ENCODE peak calls at places on chromosome 2, in four cellular contexts. T is AG09309; N is neural crest cell; L is effector memory CD8-positive, alpha-beta T cell. X is an unnamed sample.

GRCh38 chr2:141021109-141021508 is 1109.7 kb downstream of the LRP1B start:
- DNase-seq in L (no peak), N (no peak), T (peak), X (no peak)

GRCh38 chr2:237432484-237433092 is 18.6 kb upstream of the COL6A3 start:
- DNase-seq in L (peak), T (peak), N (no peak), X (no peak)

GRCh38 chr2:159129807-159130206 is 156.7 kb downstream of the WDSUB1 start:
- DNase-seq in T (no peak), L (no peak), N (no peak), X (no peak)

GRCh38 chr2:27798948-27799645 is 27.6 kb downstream of the MRPL33 start:
- DNase-seq in L (no peak), N (no peak), T (peak), X (no peak)

GRCh38 chr2:73979021-73979420 is 5.7 kb upstream of the TET3 start:
- DNase-seq in L (no peak), N (no peak), T (no peak), X (no peak)

GRCh38 chr2:111216811-111217652 is 96.3 kb downstream of the BCL2L11 start:
- DNase-seq in N (no peak), L (no peak), T (no peak), X (no peak)

GRCh38 chr2:222844323-222844722 is 16.5 kb upstream of the ACSL3 start:
- DNase-seq in L (no peak), T (peak), N (no peak), X (no peak)

GRCh38 chr2:8249191-8249590 is 432.7 kb upstream of the ID2 start:
- DNase-seq in L (no peak), T (no peak), N (no peak), X (no peak)

GRCh38 chr2:16223481-16224177 is 283.3 kb downstream of the MYCN start:
- DNase-seq in L (no peak), N (peak), T (no peak), X (peak)

GRCh38 chr2:168241208-168241607 is 6.2 kb downstream of the STK39 start:
- DNase-seq in L (no peak), T (no peak), N (no peak), X (no peak)

GRCh38 chr2:141630531-141630930 is 500.3 kb downstream of the LRP1B start:
- DNase-seq in L (no peak), N (no peak), T (no peak), X (no peak)

GRCh38 chr2:174153757-174154680 is 94.3 kb downstream of the OLA1 start:
- DNase-seq in L (no peak), N (no peak), T (no peak), X (no peak)

GRCh38 chr2:81304154-81304830 is 999.7 kb upstream of the LRRTM1 start:
- DNase-seq in N (no peak), L (no peak), T (no peak), X (no peak)

GRCh38 chr2:145592362-145592761 is 1072.4 kb upstream of the ZEB2 start:
- DNase-seq in L (no peak), N (no peak), T (no peak), X (no peak)

GRCh38 chr2:224357098-224357901 is 44.6 kb downstream of the FAM124B start:
- DNase-seq in L (peak), T (peak), N (peak), X (peak)

GRCh38 chr2:233426619-233427342 is 72.5 kb downstream of the DGKD start:
- DNase-seq in L (no peak), T (no peak), N (no peak), X (no peak)

GRCh38 chr2:26911911-26912861 is 58.3 kb upstream of the MAPRE3 start:
- DNase-seq in L (no peak), N (peak), T (no peak), X (peak)

GRCh38 chr2:199273043-199273647 is 184.6 kb downstream of the SATB2 start:
- DNase-seq in L (no peak), N (no peak), T (peak), X (no peak)

GRCh38 chr2:209305746-209306196 is 118.1 kb upstream of the MAP2 start:
- DNase-seq in T (no peak), L (no peak), N (no peak), X (no peak)

GRCh38 chr2:229096667-229097066 is 174.4 kb downstream of the PID1 start:
- DNase-seq in N (no peak), T (no peak), L (no peak), X (no peak)

GRCh38 chr2:52518673-52519072 is 1248.9 kb upstream of the CHAC2 start:
- DNase-seq in L (no peak), T (no peak), N (no peak), X (no peak)

GRCh38 chr2:240467149-240467642 is 31.7 kb downstream of the GPC1 start:
- DNase-seq in L (no peak), T (no peak), N (peak), X (peak)

GRCh38 chr2:223306371-223306770 is 254.4 kb downstream of the KCNE4 start:
- DNase-seq in N (no peak), T (no peak), L (no peak), X (peak)

GRCh38 chr2:164622338-164623106 is 1.2 kb upstream of the GRB14 start:
- DNase-seq in T (no peak), N (no peak), L (no peak), X (no peak)

GRCh38 chr2:135851858-135852257 is 14.9 kb upstream of the LCT start:
- DNase-seq in N (no peak), L (no peak), T (no peak), X (no peak)

GRCh38 chr2:171169839-171170238 is 9.1 kb upstream of the TLK1 start:
- DNase-seq in L (no peak), N (no peak), T (no peak), X (no peak)

GRCh38 chr2:26270363-26270762 is 25.6 kb downstream of the HADHB start:
- DNase-seq in T (no peak), N (no peak), L (no peak), X (no peak)

X was measured in glutamatergic neuron.